ENCODE peak calls at places on chromosomes 12 and 14, in four cellular contexts. V is NCI-H2029, P is HFFc6, N is cerebellar cortex. H is an unnamed sample.

GRCh38 chr12:130577348-130577747 is 138.8 kb downstream of the RIMBP2 start:
- DNase-seq in V (no peak), P (no peak), N (no peak), H (no peak)

GRCh38 chr12:79439179-79439825 is 251.5 kb downstream of the PAWR start:
- DNase-seq in V (no peak), P (no peak), N (no peak), H (no peak)

GRCh38 chr12:49706351-49707126 is 666 bp downstream of the FMNL3 start:
- DNase-seq in V (no peak), P (no peak), N (peak; percentile 41), H (peak; percentile 46)

GRCh38 chr14:68823434-68824206 is 30.8 kb upstream of the ZFP36L1 start:
- DNase-seq in V (no peak), P (no peak), N (no peak), H (no peak)

GRCh38 chr14:96105089-96105920 is 66.1 kb downstream of the C14orf132 start:
- DNase-seq in V (no peak), P (no peak), N (no peak), H (no peak)

GRCh38 chr12:116674643-116675183 is 63.2 kb downstream of the SPRING1 start:
- DNase-seq in V (no peak), P (no peak), N (no peak), H (peak; percentile 26)

GRCh38 chr12:27969011-27969900 is 3.3 kb downstream of the PTHLH start:
- DNase-seq in V (no peak), P (peak; percentile 36), N (peak; percentile 5), H (peak; percentile 37)

GRCh38 chr12:127170271-127171180 is 1096.4 kb upstream of the TMEM132C start:
- DNase-seq in V (no peak), P (peak; percentile 27), N (no peak), H (no peak)

GRCh38 chr12:69720748-69721147 is 17.9 kb upstream of the RAB3IP start:
- DNase-seq in V (no peak), P (no peak), N (no peak), H (no peak)

GRCh38 chr12:45379261-45379660 is 163.4 kb downstream of the ANO6 start:
- DNase-seq in V (no peak), P (peak; percentile 12), N (no peak), H (no peak)

GRCh38 chr12:75455839-75456238 is 24.7 kb upstream of the GLIPR1 start:
- DNase-seq in V (no peak), P (no peak), N (no peak), H (no peak)

GRCh38 chr14:30034049-30034635 is 106.5 kb upstream of the PRKD1 start:
- DNase-seq in V (peak; percentile 24), P (no peak), N (no peak), H (peak; percentile 17)

GRCh38 chr14:72738181-72738611 is 155.7 kb downstream of the DPF3 start:
- DNase-seq in V (no peak), P (peak; percentile 27), N (no peak), H (no peak)

GRCh38 chr14:52923902-52924575 is 26.8 kb downstream of the FERMT2 start:
- DNase-seq in V (no peak), P (no peak), N (no peak), H (no peak)

GRCh38 chr12:102061096-102061555 is 665 bp downstream of the WASHC3 start:
- DNase-seq in V (no peak), P (no peak), N (no peak), H (no peak)

GRCh38 chr12:93990832-93991748 is 157.3 kb upstream of the PLXNC1 start:
- DNase-seq in V (no peak), P (peak; percentile 55), N (peak; percentile 29), H (peak; percentile 13)

GRCh38 chr14:100775831-100776591 is 49.3 kb downstream of the DLK1 start:
- DNase-seq in V (no peak), P (no peak), N (no peak), H (no peak)

GRCh38 chr12:52300796-52301691 is 9.7 kb upstream of the KRT81 start:
- DNase-seq in V (no peak), P (no peak), N (no peak), H (no peak)

GRCh38 chr12:105775351-105775750 is 363.4 kb downstream of the NUAK1 start:
- DNase-seq in V (no peak), P (peak; percentile 75), N (no peak), H (peak; percentile 10)

GRCh38 chr12:7212678-7213077 is 23.2 kb downstream of the PEX5 start:
- DNase-seq in V (no peak), P (no peak), N (no peak), H (no peak)

GRCh38 chr14:44369401-44370123 is 137.5 kb downstream of the FSCB start:
- DNase-seq in V (no peak), P (no peak), N (no peak), H (no peak)

GRCh38 chr12:94628369-94628768 is 22.0 kb downstream of the TMCC3 start:
- DNase-seq in V (no peak), P (no peak), N (no peak), H (no peak)